ENCODE peak calls at places on chromosomes 6 and 20, in eight cellular contexts. H is prostate gland; S is heart left ventricle; F is pancreas; A is tibial artery; M is CD8-positive, alpha-beta T cell; Y is psoas muscle; O is transverse colon. U is an unnamed sample. For H3K27me3 and H3K9me3, the result is how much of the 10 kb centered on the place peaks cover.

GRCh38 chr6:73032586-73032985 is 192.7 kb downstream of the KHDC1L start:
- DNase-seq in O (no peak), F (no peak), M (no peak), Y (no peak), S (no peak), H (no peak), A (no peak), U (no peak)

GRCh38 chr6:32178547-32179440 is 589 bp downstream of the RNF5 start:
- DNase-seq in M (no peak), A (no peak), S (no peak), F (no peak), H (no peak), Y (no peak), O (no peak), U (no peak)

GRCh38 chr6:42372699-42373098 is 79.0 kb downstream of the TRERF1 start:
- DNase-seq in S (no peak), Y (no peak), F (no peak), H (no peak), M (no peak), O (no peak), A (no peak), U (no peak)

GRCh38 chr6:36025932-36026327 is 1.5 kb upstream of the SLC26A8 start:
- DNase-seq in H (no peak), Y (no peak), O (no peak), M (no peak), A (no peak), F (no peak), S (no peak), U (no peak)

GRCh38 chr6:145148392-145149175 is 586.7 kb downstream of the EPM2A start:
- DNase-seq in O (no peak), Y (peak), M (no peak), F (peak), A (no peak), H (no peak), S (peak), U (no peak)

GRCh38 chr6:50600280-50600679 is 113.0 kb upstream of the TFAP2D start:
- DNase-seq in H (no peak), M (no peak), O (no peak), A (no peak), F (no peak), S (no peak), Y (no peak), U (no peak)

GRCh38 chr6:132400641-132401119 is 595 bp downstream of the MOXD1 start:
- DNase-seq in H (no peak), A (no peak), F (no peak), Y (no peak), O (no peak), S (no peak), M (no peak), U (no peak)

GRCh38 chr6:157621401-157621800 is 201.6 kb upstream of the SNX9 start:
- DNase-seq in S (no peak), A (no peak), M (no peak), F (no peak), Y (no peak), H (no peak), O (no peak), U (no peak)

GRCh38 chr20:23231561-23232218 is 118.9 kb upstream of the NXT1 start:
- DNase-seq in F (no peak), S (no peak), A (no peak), O (no peak), H (no peak), M (no peak), Y (no peak), U (no peak)

GRCh38 chr20:61699184-61700066 is 366.3 kb downstream of the TAF4 start:
- DNase-seq in S (no peak), A (no peak), M (no peak), Y (no peak), F (no peak), H (no peak), O (no peak), U (no peak)

GRCh38 chr6:136371951-136372350 is 82.3 kb upstream of the BCLAF1 start:
- DNase-seq in O (no peak), Y (no peak), A (no peak), S (no peak), M (no peak), H (no peak), F (no peak), U (no peak)

GRCh38 chr6:90406142-90406794 is 109.6 kb upstream of the BACH2 start:
- DNase-seq in S (no peak), Y (no peak), H (no peak), A (no peak), M (no peak), F (no peak), O (no peak), U (no peak)

GRCh38 chr6:84645563-84646266 is 118.7 kb downstream of the TBX18 start:
- DNase-seq in M (no peak), Y (no peak), O (no peak), F (no peak), A (no peak), H (no peak), S (no peak), U (no peak)

GRCh38 chr6:131979515-131980337 is 28.6 kb upstream of the CCN2 start:
- DNase-seq in A (no peak), M (no peak), Y (no peak), S (no peak), H (no peak), F (no peak), O (no peak), U (no peak)

GRCh38 chr20:711526-711925 is 35.9 kb upstream of the SCRT2 start:
- DNase-seq in S (no peak), A (no peak), F (no peak), Y (no peak), H (no peak), O (no peak), M (no peak), U (no peak)

GRCh38 chr6:38169221-38169674 is 349.7 kb downstream of the ZFAND3 start:
- DNase-seq in Y (no peak), S (no peak), H (no peak), A (no peak), M (no peak), F (no peak), O (no peak), U (no peak)

GRCh38 chr20:51493346-51493791 is 49.1 kb downstream of the NFATC2 start:
- DNase-seq in S (no peak), O (no peak), M (no peak), H (no peak), F (no peak), A (no peak), Y (no peak), U (no peak)

GRCh38 chr6:105135056-105135455 is 44.8 kb downstream of the POPDC3 start:
- DNase-seq in H (no peak), F (no peak), M (no peak), O (no peak), Y (no peak), A (no peak), S (no peak), U (no peak)

GRCh38 chr6:90109141-90109540 is 187.5 kb downstream of the BACH2 start:
- DNase-seq in Y (no peak), O (no peak), H (no peak), A (no peak), F (no peak), S (no peak), M (no peak), U (no peak)

GRCh38 chr6:161162722-161163121 is 111.1 kb downstream of the AGPAT4 start:
- DNase-seq in S (no peak), O (no peak), A (no peak), Y (no peak), F (no peak), H (peak), M (no peak), U (no peak)

GRCh38 chr6:53735896-53736295 is 58.9 kb upstream of the LRRC1 start:
- DNase-seq in M (peak), A (no peak), O (peak), F (no peak), S (no peak), Y (no peak), H (no peak), U (no peak)

GRCh38 chr6:78810146-78810545 is 57.2 kb upstream of the IRAK1BP1 start:
- DNase-seq in M (no peak), O (peak), H (peak), S (no peak), A (no peak), F (no peak), Y (no peak), U (no peak)

GRCh38 chr6:7636151-7636550 is 46.2 kb downstream of the SNRNP48 start:
- DNase-seq in H (no peak), Y (no peak), F (no peak), M (no peak), O (no peak), S (no peak), A (no peak), U (no peak)

GRCh38 chr6:10425973-10426780 is 11.3 kb upstream of the TFAP2A start:
- DNase-seq in A (no peak), M (no peak), S (no peak), F (no peak), Y (peak), H (no peak), O (peak), U (no peak)

GRCh38 chr6:25172819-25173218 is 106.4 kb upstream of the CARMIL1 start:
- DNase-seq in F (no peak), S (no peak), M (no peak), O (no peak), H (no peak), A (no peak), Y (no peak), U (no peak)

GRCh38 chr6:164252952-164253351 is 838.4 kb downstream of the QKI start:
- DNase-seq in F (no peak), O (no peak), M (no peak), H (no peak), Y (no peak), S (no peak), A (no peak), U (no peak)

GRCh38 chr6:148388477-148388876 is 45.8 kb downstream of the SASH1 start:
- DNase-seq in H (no peak), A (no peak), M (no peak), Y (no peak), O (no peak), F (no peak), S (no peak), U (no peak)
- H3K27ac ChIP-seq in H (no peak), A (peak), M (no peak), Y (no peak), O (no peak), F (no peak), S (no peak), U (no peak)

DNA sequence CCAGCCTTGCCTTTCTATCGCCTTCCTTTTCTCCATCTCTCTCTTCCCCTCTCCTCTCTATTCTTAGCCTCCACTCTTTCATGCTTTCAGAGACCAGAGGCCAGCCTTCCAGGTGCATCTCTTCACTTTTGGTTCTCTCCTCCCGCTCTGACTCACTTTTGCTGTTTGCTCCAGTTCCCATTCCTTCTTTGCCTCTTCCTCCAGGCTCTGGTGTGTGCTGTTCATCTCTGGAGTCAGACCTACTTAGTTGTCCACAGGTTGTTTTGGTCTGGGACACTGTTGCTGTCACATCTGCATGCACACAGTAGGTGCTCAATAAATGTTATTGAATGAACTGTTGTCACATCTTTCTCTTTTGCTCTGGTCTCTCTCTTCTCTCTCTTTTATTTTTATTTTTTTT is 1.6 kb upstream of the CDH22 start:
- DNase-seq in A (no peak), M (no peak), H (no peak), O (no peak), S (no peak), Y (no peak), F (no peak), U (no peak)
- H3K27me3 ChIP-seq in A (half or more), M (under half), H (under half), O (half or more), S (half or more), Y (under half), F (under half), U (half or more)

GRCh38 chr6:141491684-141492083 is 641.0 kb upstream of the GJE1 start:
- DNase-seq in M (no peak), O (no peak), A (no peak), Y (no peak), H (no peak), S (no peak), F (no peak), U (no peak)

GRCh38 chr6:141488466-141488865 is 644.3 kb upstream of the GJE1 start:
- DNase-seq in M (no peak), Y (no peak), A (no peak), S (no peak), O (no peak), H (no peak), F (no peak), U (no peak)

GRCh38 chr6:141486942-141487341 is 645.8 kb upstream of the GJE1 start:
- DNase-seq in Y (no peak), F (no peak), A (no peak), S (no peak), M (no peak), O (no peak), H (no peak), U (no peak)

GRCh38 chr6:141490982-141491381 is 641.7 kb upstream of the GJE1 start:
- DNase-seq in M (no peak), Y (no peak), F (no peak), S (no peak), A (no peak), O (no peak), H (no peak), U (no peak)

GRCh38 chr6:141492885-141493284 is 639.8 kb upstream of the GJE1 start:
- DNase-seq in M (no peak), F (no peak), S (no peak), H (no peak), A (no peak), Y (no peak), O (no peak), U (no peak)
- H3K9me3 ChIP-seq in M (under half), F (under half), S (under half), H (under half), A (under half), Y (under half), O (under half), U (under half)

GRCh38 chr6:154536922-154537449 is 26.5 kb upstream of the CNKSR3 start:
- DNase-seq in O (no peak), F (no peak), A (no peak), M (no peak), Y (no peak), S (no peak), H (no peak), U (no peak)

GRCh38 chr6:154534531-154534930 is 24.0 kb upstream of the CNKSR3 start:
- DNase-seq in M (no peak), F (no peak), O (no peak), H (no peak), S (no peak), A (no peak), Y (no peak), U (no peak)

GRCh38 chr6:154537486-154537885 is 27.0 kb upstream of the CNKSR3 start:
- DNase-seq in H (no peak), Y (no peak), S (no peak), O (peak), A (no peak), F (no peak), M (no peak), U (no peak)

GRCh38 chr6:154536255-154536654 is 25.8 kb upstream of the CNKSR3 start:
- DNase-seq in M (no peak), S (no peak), H (no peak), F (no peak), Y (no peak), O (no peak), A (no peak), U (no peak)

GRCh38 chr6:154535146-154535545 is 24.7 kb upstream of the CNKSR3 start:
- DNase-seq in F (no peak), S (no peak), Y (no peak), A (no peak), O (no peak), M (no peak), H (no peak), U (no peak)
- H3K27ac ChIP-seq in F (no peak), S (no peak), Y (no peak), A (no peak), O (no peak), M (no peak), H (no peak), U (no peak)

GRCh38 chr20:63172726-63173125 is 43.2 kb downstream of the YTHDF1 start:
- DNase-seq in Y (no peak), F (no peak), O (no peak), H (no peak), A (no peak), S (no peak), M (no peak), U (no peak)

GRCh38 chr20:63173552-63174191 is 42.3 kb downstream of the YTHDF1 start:
- DNase-seq in A (no peak), Y (no peak), H (no peak), O (no peak), F (no peak), M (no peak), S (no peak), U (no peak)

GRCh38 chr20:63176035-63176434 is 39.9 kb downstream of the YTHDF1 start:
- DNase-seq in O (no peak), Y (no peak), M (no peak), F (no peak), H (no peak), A (no peak), S (no peak), U (no peak)

GRCh38 chr20:63175031-63175895 is 40.7 kb downstream of the YTHDF1 start:
- DNase-seq in Y (no peak), A (no peak), S (no peak), F (no peak), M (no peak), H (no peak), O (no peak), U (no peak)

DNA sequence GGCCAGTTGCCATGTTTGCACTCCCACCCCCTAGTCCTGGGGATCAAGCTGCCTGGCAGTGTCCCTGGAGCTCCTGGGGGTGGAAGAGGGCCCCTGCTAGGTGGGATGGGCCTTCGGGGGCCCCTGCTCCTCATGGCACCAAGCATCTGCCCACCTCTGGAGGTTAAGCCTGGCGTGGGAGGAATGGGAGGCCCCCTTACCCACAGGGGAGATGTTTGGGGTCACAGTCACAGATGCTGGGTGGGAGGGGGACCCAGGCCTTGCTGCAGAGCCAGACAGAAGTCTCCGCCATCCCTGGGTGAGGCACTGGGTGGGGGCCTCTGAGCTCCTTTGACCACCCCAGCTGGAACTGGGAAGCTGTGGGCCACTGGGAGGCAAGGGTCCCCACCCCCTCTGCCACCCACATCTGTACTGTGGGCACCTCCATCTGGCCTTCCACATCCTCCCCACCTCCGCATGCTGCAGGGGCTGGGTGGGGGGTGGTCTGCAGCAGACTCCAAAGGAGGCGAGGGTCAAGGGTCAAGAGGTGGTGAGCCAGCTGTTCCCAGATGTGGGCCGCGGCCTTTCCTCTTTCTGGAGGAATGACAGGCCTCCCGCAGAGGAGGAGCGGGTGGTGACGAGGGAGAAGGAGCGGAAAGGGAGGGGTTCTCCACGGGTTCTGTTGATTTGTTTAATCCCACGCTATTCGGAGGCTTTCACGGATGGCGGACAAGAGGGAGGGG is 41.5 kb downstream of the YTHDF1 start:
- DNase-seq in S (no peak), Y (no peak), M (no peak), H (no peak), A (no peak), F (no peak), O (no peak), U (no peak)
- H3K27me3 ChIP-seq in S (half or more), Y (under half), M (under half), H (half or more), A (half or more), F (under half), O (half or more), U (half or more)

GRCh38 chr6:168035661-168036616 is 38.5 kb downstream of the KIF25 start:
- DNase-seq in S (peak), A (no peak), Y (no peak), O (peak), F (no peak), M (no peak), H (no peak), U (no peak)
- H3K9me3 ChIP-seq in S (under half), A (under half), Y (under half), O (under half), F (under half), M (under half), H (under half), U (under half)

GRCh38 chr20:38441916-38442315 is 6.8 kb upstream of the SNHG17 start:
- DNase-seq in F (no peak), Y (no peak), O (no peak), M (no peak), S (no peak), H (no peak), A (no peak), U (no peak)
- H3K27ac ChIP-seq in F (no peak), Y (no peak), O (no peak), M (no peak), S (no peak), H (no peak), A (no peak), U (no peak)

DNA sequence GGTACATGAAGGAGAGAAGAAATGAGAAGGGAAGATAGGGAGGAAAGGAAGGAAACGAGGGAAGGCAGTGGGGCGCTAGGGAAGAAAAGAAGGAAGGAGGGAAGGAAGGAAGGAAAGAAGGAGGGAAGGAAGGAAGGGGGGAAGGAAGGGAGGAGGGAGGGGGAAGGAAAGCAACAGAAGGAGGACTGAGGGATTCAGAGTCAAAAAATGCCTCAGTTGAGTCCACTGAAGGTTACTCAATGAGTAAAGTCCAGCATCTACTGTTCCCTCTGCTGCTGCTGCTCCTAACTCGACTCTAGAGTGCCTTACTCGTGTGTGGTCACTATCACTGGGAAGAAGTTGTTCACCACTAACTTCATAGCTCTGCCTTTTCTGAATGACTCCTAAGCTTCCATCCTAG is 33.8 kb downstream of the PHACTR1 start:
- DNase-seq in M (no peak), O (no peak), S (no peak), A (no peak), F (no peak), H (no peak), Y (no peak), U (no peak)
- H3K27me3 ChIP-seq in M (under half), O (under half), S (under half), A (under half), F (under half), H (under half), Y (under half), U (under half)

GRCh38 chr20:13586133-13586532 is 52.6 kb downstream of the TASP1 start:
- DNase-seq in M (no peak), S (no peak), O (no peak), Y (no peak), H (no peak), A (no peak), F (no peak), U (no peak)

GRCh38 chr20:13581451-13581850 is 57.3 kb downstream of the TASP1 start:
- DNase-seq in Y (no peak), F (no peak), M (no peak), S (no peak), A (no peak), H (no peak), O (no peak), U (no peak)

GRCh38 chr20:13588049-13588448 is 50.7 kb downstream of the TASP1 start:
- DNase-seq in F (no peak), H (no peak), A (no peak), O (no peak), Y (no peak), S (no peak), M (no peak), U (no peak)

GRCh38 chr20:13587370-13587769 is 51.4 kb downstream of the TASP1 start:
- DNase-seq in O (no peak), A (no peak), S (no peak), Y (no peak), F (no peak), M (no peak), H (no peak), U (no peak)
- H3K9me3 ChIP-seq in O (under half), A (under half), S (under half), Y (under half), F (under half), M (under half), H (under half), U (under half)

U was measured in CD4-positive, alpha-beta T cell.